ENCODE peak calls at places on chromosome 3, in four cellular contexts. One of them, this sample, is unnamed.

GRCh38 chr3:71701251-71701650 is 24.0 kb downstream of the EIF4E3 start:
- DNase-seq in A549: no peak
- DNase-seq in HepG2: no peak
- DNase-seq in K562: no peak
- DNase-seq in this sample: no peak

GRCh38 chr3:5009506-5010100 is 30.4 kb downstream of the BHLHE40 start:
- DNase-seq in HepG2: no peak
- DNase-seq in K562: no peak
- DNase-seq in A549: no peak
- DNase-seq in this sample: no peak

GRCh38 chr3:73569246-73569760 is 55.4 kb downstream of the PDZRN3 start:
- DNase-seq in K562: no peak
- DNase-seq in HepG2: no peak
- DNase-seq in A549: no peak
- DNase-seq in this sample: no peak

GRCh38 chr3:10619989-10620832 is 114.8 kb upstream of the ATP2B2 start:
- DNase-seq in A549: no peak
- DNase-seq in K562: no peak
- DNase-seq in HepG2: no peak
- DNase-seq in this sample: no peak

GRCh38 chr3:124315215-124316033 is 323.5 kb upstream of the ROPN1 start:
- DNase-seq in A549: peak
- DNase-seq in HepG2: no peak
- DNase-seq in K562: no peak
- DNase-seq in this sample: peak

GRCh38 chr3:43632269-43632733 is 10.5 kb upstream of the ANO10 start:
- DNase-seq in K562: peak
- DNase-seq in HepG2: no peak
- DNase-seq in A549: peak
- DNase-seq in this sample: no peak

GRCh38 chr3:39809995-39810595 is 686 bp downstream of the MYRIP start:
- DNase-seq in A549: no peak
- DNase-seq in HepG2: no peak
- DNase-seq in K562: no peak
- DNase-seq in this sample: no peak

GRCh38 chr3:25367025-25367424 is 61.0 kb upstream of the RARB start:
- DNase-seq in HepG2: no peak
- DNase-seq in K562: no peak
- DNase-seq in A549: no peak
- DNase-seq in this sample: no peak

GRCh38 chr3:101643861-101644613 is 32.9 kb downstream of the ZBTB11 start:
- DNase-seq in K562: no peak
- DNase-seq in A549: peak
- DNase-seq in HepG2: no peak
- DNase-seq in this sample: peak

GRCh38 chr3:43155016-43155415 is 49.1 kb upstream of the POMGNT2 start:
- DNase-seq in A549: no peak
- DNase-seq in HepG2: no peak
- DNase-seq in K562: no peak
- DNase-seq in this sample: no peak

GRCh38 chr3:135499426-135499825 is 466.1 kb upstream of the PPP2R3A start:
- DNase-seq in A549: no peak
- DNase-seq in K562: no peak
- DNase-seq in HepG2: no peak
- DNase-seq in this sample: no peak

GRCh38 chr3:129975332-129976090 is 991 bp downstream of the TRH start:
- DNase-seq in A549: no peak
- DNase-seq in HepG2: no peak
- DNase-seq in K562: no peak
- DNase-seq in this sample: peak

GRCh38 chr3:130854208-130854864 is 39.5 kb upstream of the ATP2C1 start:
- DNase-seq in HepG2: no peak
- DNase-seq in A549: no peak
- DNase-seq in K562: no peak
- DNase-seq in this sample: no peak

GRCh38 chr3:77526573-77526972 is 486.7 kb downstream of the ROBO2 start:
- DNase-seq in A549: no peak
- DNase-seq in K562: no peak
- DNase-seq in HepG2: no peak
- DNase-seq in this sample: no peak

GRCh38 chr3:21466491-21466890 is 284.5 kb downstream of the ZNF385D start:
- DNase-seq in HepG2: no peak
- DNase-seq in K562: no peak
- DNase-seq in A549: no peak
- DNase-seq in this sample: no peak

GRCh38 chr3:151011427-151011826 is 38.9 kb upstream of the CLRN1 start:
- DNase-seq in K562: no peak
- DNase-seq in HepG2: no peak
- DNase-seq in A549: no peak
- DNase-seq in this sample: no peak

GRCh38 chr3:189780556-189781270 is 149.5 kb downstream of the TP63 start:
- DNase-seq in HepG2: no peak
- DNase-seq in K562: no peak
- DNase-seq in A549: no peak
- DNase-seq in this sample: no peak

GRCh38 chr3:113769551-113769950 is 22.7 kb downstream of the ATP6V1A start:
- DNase-seq in A549: peak
- DNase-seq in K562: peak
- DNase-seq in HepG2: peak
- DNase-seq in this sample: peak

GRCh38 chr3:87167634-87168456 is 59.3 kb upstream of the CHMP2B start:
- DNase-seq in HepG2: peak
- DNase-seq in A549: peak
- DNase-seq in K562: peak
- DNase-seq in this sample: peak

GRCh38 chr3:127799476-127800222 is 22.7 kb downstream of the MGLL start:
- DNase-seq in K562: no peak
- DNase-seq in A549: peak
- DNase-seq in HepG2: no peak
- DNase-seq in this sample: no peak

GRCh38 chr3:63135362-63135761 is 142.7 kb upstream of the SYNPR start:
- DNase-seq in K562: no peak
- DNase-seq in A549: no peak
- DNase-seq in HepG2: no peak
- DNase-seq in this sample: no peak

GRCh38 chr3:124851136-124851535 is 36.0 kb downstream of the ITGB5 start:
- DNase-seq in A549: no peak
- DNase-seq in K562: no peak
- DNase-seq in HepG2: no peak
- DNase-seq in this sample: no peak

GRCh38 chr3:155890671-155891190 is 20.3 kb downstream of the GMPS start:
- DNase-seq in HepG2: peak
- DNase-seq in A549: peak
- DNase-seq in K562: peak
- DNase-seq in this sample: no peak

GRCh38 chr3:38038447-38038911 is 529 bp upstream of the DLEC1 start:
- DNase-seq in HepG2: no peak
- DNase-seq in A549: no peak
- DNase-seq in K562: no peak
- DNase-seq in this sample: no peak

GRCh38 chr3:180325958-180326357 is 276.0 kb upstream of the TTC14 start:
- DNase-seq in K562: no peak
- DNase-seq in HepG2: no peak
- DNase-seq in A549: no peak
- DNase-seq in this sample: no peak

GRCh38 chr3:180870008-180870733 is 42.3 kb upstream of the FXR1 start:
- DNase-seq in HepG2: no peak
- DNase-seq in K562: peak
- DNase-seq in A549: no peak
- DNase-seq in this sample: no peak

GRCh38 chr3:125121246-125122010 is 65.6 kb upstream of the HEG1 start:
- DNase-seq in A549: no peak
- DNase-seq in K562: no peak
- DNase-seq in HepG2: no peak
- DNase-seq in this sample: no peak

GRCh38 chr3:23735575-23736326 is 70.0 kb upstream of the UBE2E1 start:
- DNase-seq in A549: no peak
- DNase-seq in K562: no peak
- DNase-seq in HepG2: no peak
- DNase-seq in this sample: no peak

GRCh38 chr3:53181024-53181371 is 20.0 kb downstream of the PRKCD start:
- DNase-seq in K562: no peak
- DNase-seq in A549: no peak
- DNase-seq in HepG2: no peak
- DNase-seq in this sample: no peak

GRCh38 chr3:167876603-167877325 is 141.2 kb downstream of the SERPINI1 start:
- DNase-seq in A549: no peak
- DNase-seq in HepG2: no peak
- DNase-seq in K562: no peak
- DNase-seq in this sample: no peak

GRCh38 chr3:170725285-170725731 is 139.4 kb upstream of the SLC7A14 start:
- DNase-seq in HepG2: no peak
- DNase-seq in A549: no peak
- DNase-seq in K562: no peak
- DNase-seq in this sample: no peak

GRCh38 chr3:149368201-149368849 is 9.1 kb downstream of the TM4SF1 start:
- DNase-seq in HepG2: no peak
- DNase-seq in K562: no peak
- DNase-seq in A549: peak
- DNase-seq in this sample: no peak

GRCh38 chr3:149366031-149366430 is 11.4 kb downstream of the TM4SF1 start:
- DNase-seq in A549: no peak
- DNase-seq in K562: no peak
- DNase-seq in HepG2: no peak
- DNase-seq in this sample: no peak

GRCh38 chr3:149364624-149365023 is 12.8 kb downstream of the TM4SF1 start:
- DNase-seq in K562: no peak
- DNase-seq in A549: no peak
- DNase-seq in HepG2: no peak
- DNase-seq in this sample: no peak

GRCh38 chr3:149368850-149369497 is 8.5 kb downstream of the TM4SF1 start:
- DNase-seq in K562: no peak
- DNase-seq in HepG2: peak
- DNase-seq in A549: peak
- DNase-seq in this sample: no peak

GRCh38 chr3:149367021-149367840 is 10.2 kb downstream of the TM4SF1 start:
- DNase-seq in HepG2: peak
- DNase-seq in K562: no peak
- DNase-seq in A549: peak
- DNase-seq in this sample: peak
- TF ChIP-seq MYC in HepG2: no peak
- TF ChIP-seq MYC in K562: no peak
- TF ChIP-seq MYC in A549: no peak
- TF ChIP-seq MYC in this sample: no peak

DNA sequence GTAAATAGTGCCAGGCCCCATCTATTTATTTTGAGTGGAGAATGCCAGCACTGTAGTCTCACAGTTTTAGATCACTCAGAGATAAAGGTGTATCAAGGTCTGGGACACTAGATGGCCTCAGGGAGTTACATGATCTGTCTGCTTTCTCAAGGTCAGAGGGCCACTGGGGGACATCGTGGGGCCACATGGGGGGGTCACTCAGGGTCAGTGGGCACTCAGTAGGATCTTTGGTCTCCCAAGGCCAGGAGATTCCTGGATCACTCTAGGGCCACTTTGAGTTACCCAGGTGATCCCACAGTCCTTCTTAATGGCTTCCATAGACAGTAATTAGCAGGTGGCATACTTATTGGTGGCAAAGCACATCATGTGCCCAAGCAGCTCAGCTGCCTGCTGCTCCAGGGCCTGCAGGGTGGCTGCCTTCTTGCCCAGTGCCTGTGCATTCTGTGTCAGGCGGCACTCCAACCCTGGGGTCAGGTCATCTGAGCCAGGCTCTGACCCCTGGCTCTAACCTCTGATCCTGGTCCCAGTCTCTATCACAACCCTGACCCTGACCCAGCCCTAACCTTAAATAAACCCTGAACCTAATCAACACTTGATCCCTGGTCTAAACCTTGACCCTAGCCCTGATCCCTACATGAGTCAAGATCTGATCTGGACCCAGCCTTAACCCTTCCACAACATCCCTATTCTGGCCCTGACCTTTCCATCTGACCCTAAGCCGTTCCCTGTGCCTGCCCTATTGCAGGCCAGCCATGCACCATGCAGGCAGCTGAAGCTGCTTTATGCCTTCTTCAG is 1.8 kb upstream of the LAMB2 start:
- DNase-seq in A549: peak
- DNase-seq in HepG2: peak
- DNase-seq in K562: peak
- DNase-seq in this sample: no peak
- TF ChIP-seq MYC in A549: no peak
- TF ChIP-seq MYC in HepG2: peak
- TF ChIP-seq MYC in K562: no peak
- TF ChIP-seq MYC in this sample: no peak

DNA sequence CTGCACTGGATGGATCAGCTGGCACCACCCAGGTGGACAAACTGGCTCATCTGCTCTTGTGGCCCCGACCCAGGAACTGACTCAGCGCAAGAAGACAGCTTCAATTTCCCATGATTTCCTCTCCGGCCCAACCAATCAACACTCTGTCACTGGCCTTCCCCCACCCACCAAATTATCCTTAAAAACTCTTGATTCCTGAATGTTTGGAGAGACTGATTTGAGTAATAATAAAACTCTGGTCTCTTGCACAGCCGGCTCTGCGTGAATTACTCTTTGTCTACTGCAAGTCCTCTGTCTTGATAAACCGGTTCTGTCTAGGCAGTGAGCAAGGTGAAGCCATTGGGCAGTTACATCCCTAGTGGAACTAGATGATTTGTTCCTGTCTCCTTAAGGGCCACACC is 16.1 kb downstream of the BDH1 start:
- DNase-seq in K562: no peak
- DNase-seq in HepG2: no peak
- DNase-seq in A549: no peak
- DNase-seq in this sample: no peak
- TF ChIP-seq MYC in K562: no peak
- TF ChIP-seq MYC in HepG2: no peak
- TF ChIP-seq MYC in A549: no peak
- TF ChIP-seq MYC in this sample: no peak

GRCh38 chr3:188442430-188442829 is 288.5 kb downstream of the LPP start:
- DNase-seq in A549: no peak
- DNase-seq in HepG2: no peak
- DNase-seq in K562: no peak
- DNase-seq in this sample: no peak

GRCh38 chr3:188446014-188446413 is 292.1 kb downstream of the LPP start:
- DNase-seq in HepG2: no peak
- DNase-seq in A549: no peak
- DNase-seq in K562: no peak
- DNase-seq in this sample: no peak

GRCh38 chr3:188449421-188449820 is 295.5 kb downstream of the LPP start:
- DNase-seq in K562: no peak
- DNase-seq in A549: no peak
- DNase-seq in HepG2: no peak
- DNase-seq in this sample: no peak

GRCh38 chr3:188448813-188449212 is 294.9 kb downstream of the LPP start:
- DNase-seq in K562: no peak
- DNase-seq in A549: no peak
- DNase-seq in HepG2: no peak
- DNase-seq in this sample: no peak

DNA sequence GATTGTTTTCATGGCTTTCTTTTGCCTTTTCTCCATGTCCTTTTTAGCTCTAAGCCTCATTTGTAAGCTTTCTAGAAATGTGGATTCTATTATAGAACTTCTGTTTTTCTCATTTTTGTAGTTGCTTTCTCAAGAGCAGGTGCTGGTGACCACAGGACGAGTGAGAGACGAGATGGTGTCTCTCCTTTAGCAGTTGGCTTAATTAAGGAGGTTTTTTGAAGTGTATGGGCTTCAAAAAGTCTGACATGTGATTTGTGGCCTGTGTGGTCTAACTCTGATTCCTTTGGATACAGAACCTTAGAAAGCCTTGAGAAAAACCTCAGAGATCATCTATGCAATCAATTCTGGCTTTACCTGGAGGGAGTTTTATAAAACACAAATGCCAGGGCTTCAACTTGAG is 292.8 kb downstream of the LPP start:
- DNase-seq in K562: no peak
- DNase-seq in HepG2: no peak
- DNase-seq in A549: no peak
- DNase-seq in this sample: no peak
- TF ChIP-seq MYC in K562: no peak
- TF ChIP-seq MYC in HepG2: no peak
- TF ChIP-seq MYC in A549: no peak
- TF ChIP-seq MYC in this sample: no peak